ENCODE peak calls at places on chromosomes 7 and 10, in seven cellular contexts. P is endothelial cell of umbilical vein, G is head of caudate nucleus, H is substantia nigra, C is NCI-H1417, Z is caudate nucleus, E is midbrain. B is an unnamed sample.

GRCh38 chr7:95547949-95548348 is 48.4 kb downstream of the PDK4 start:
- DNase-seq in P (no peak), G (no peak), H (no peak), C (no peak), Z (no peak), E (no peak), B (no peak)

GRCh38 chr7:18068745-18069144 is 41.1 kb upstream of the PRPS1L1 start:
- DNase-seq in P (no peak), G (no peak), H (no peak), C (no peak), Z (no peak), E (no peak), B (no peak)

GRCh38 chr10:14560274-14560673 is 214.4 kb downstream of the FAM107B start:
- DNase-seq in P (peak; percentile 78), G (no peak), H (no peak), C (no peak), Z (no peak), E (no peak), B (no peak)

GRCh38 chr7:44471850-44472249 is 18.6 kb downstream of the NUDCD3 start:
- DNase-seq in P (no peak), G (no peak), H (no peak), C (no peak), Z (no peak), E (no peak), B (no peak)

GRCh38 chr7:134470864-134471263 is 12.0 kb upstream of the AKR1B1 start:
- DNase-seq in P (no peak), G (no peak), H (no peak), C (no peak), Z (no peak), E (no peak), B (no peak)

GRCh38 chr10:13971586-13972475 is 358.9 kb downstream of the FRMD4A start:
- DNase-seq in P (peak; percentile 74), G (no peak), H (no peak), C (no peak), Z (no peak), E (peak; percentile 15), B (no peak)

GRCh38 chr10:17599089-17599488 is 18.1 kb downstream of the HACD1 start:
- DNase-seq in P (peak; percentile 63), G (no peak), H (no peak), C (no peak), Z (no peak), E (no peak), B (peak; percentile 38)

GRCh38 chr7:135761751-135762488 is 13.3 kb upstream of the FAM180A start:
- DNase-seq in P (peak; percentile 30), G (no peak), H (no peak), C (no peak), Z (no peak), E (no peak), B (no peak)

GRCh38 chr10:21528452-21529235 is 3.2 kb upstream of the SKIDA1 start:
- DNase-seq in P (peak; percentile 28), G (no peak), H (no peak), C (peak; percentile 35), Z (no peak), E (peak; percentile 66), B (no peak)

GRCh38 chr7:53697913-53698312 is 662.5 kb downstream of the POM121L12 start:
- DNase-seq in P (no peak), G (no peak), H (no peak), C (no peak), Z (no peak), E (no peak), B (no peak)